ENCODE peak calls at places on chromosome 17, in five cellular contexts. R, K, G, M and O are unnamed samples.

GRCh38 chr17:74356640-74357465 is 4.8 kb downstream of the BTBD17 start:
- DNase-seq in R (no peak), K (peak), G (no peak), M (no peak), O (no peak)

GRCh38 chr17:57603978-57604377 is 141.1 kb downstream of the CCDC182 start:
- DNase-seq in M (peak), R (no peak), K (no peak), G (no peak), O (no peak)

GRCh38 chr17:29977836-29978235 is 36.4 kb downstream of the EFCAB5 start:
- DNase-seq in R (no peak), M (no peak), K (no peak), G (no peak), O (no peak)

GRCh38 chr17:45914036-45914717 is 19.8 kb downstream of the MAPT start:
- DNase-seq in M (no peak), G (no peak), K (no peak), R (no peak), O (no peak)

GRCh38 chr17:76407509-76407908 is 23.1 kb downstream of the SPHK1 start:
- DNase-seq in R (no peak), M (no peak), K (no peak), G (no peak), O (no peak)

GRCh38 chr17:50689956-50690886 is 17.5 kb downstream of the ANKRD40 start:
- DNase-seq in K (no peak), M (no peak), G (peak), R (peak), O (no peak)

GRCh38 chr17:80743181-80743771 is 198.6 kb downstream of the RPTOR start:
- DNase-seq in R (no peak), K (no peak), G (peak), M (peak), O (no peak)

GRCh38 chr17:13420294-13421277 is 181.1 kb downstream of the HS3ST3A1 start:
- DNase-seq in M (no peak), K (no peak), R (no peak), G (no peak), O (no peak)

GRCh38 chr17:48470388-48471034 is 40.5 kb upstream of the SKAP1 start:
- DNase-seq in R (no peak), M (no peak), G (no peak), K (no peak), O (no peak)

GRCh38 chr17:42135664-42136653 is 13.4 kb downstream of the HSPB9 start:
- DNase-seq in K (peak), R (no peak), G (no peak), M (no peak), O (no peak)